ENCODE peak calls at places on chromosomes 16 and 17, in ten cellular contexts. B is CD8-positive, alpha-beta T cell; M is GM23338; S is upper lobe of right lung; R is fibroblast of mammary gland; X is HCT116; F is epithelial cell of esophagus; L is MM.1S; Z is sigmoid colon; J is left lung. K is an unnamed sample.

GRCh38 chr16:50025544-50025931 is 513 bp downstream of the CNEP1R1 start:
- DNase-seq in B (peak; percentile 8), M (no peak), S (no peak), R (no peak), X (no peak), F (peak; percentile 16), L (peak; percentile 28), Z (no peak), J (no peak), K (no peak)

GRCh38 chr16:21038197-21038596 is 112.4 kb downstream of the DNAH3 start:
- DNase-seq in B (no peak), M (no peak), S (no peak), R (no peak), X (no peak), F (no peak), L (no peak), Z (no peak), J (no peak), K (no peak)

GRCh38 chr17:39740357-39741111 is 2.8 kb downstream of the GRB7 start:
- DNase-seq in B (no peak), M (peak; percentile 95), S (no peak), R (peak; percentile 38), X (peak; percentile 43), F (peak; percentile 96), L (no peak), Z (no peak), J (no peak), K (no peak)

GRCh38 chr17:77420804-77421634 is 280.2 kb downstream of the SEC14L1 start:
- DNase-seq in B (peak; percentile 53), M (peak; percentile 85), S (no peak), R (peak; percentile 91), X (no peak), F (peak; percentile 77), L (no peak), Z (peak; percentile 94), J (no peak), K (no peak)

GRCh38 chr17:81386646-81387234 is 8.5 kb upstream of the BAHCC1 start:
- DNase-seq in B (no peak), M (peak; percentile 43), S (peak; percentile 85), R (no peak), X (no peak), F (no peak), L (no peak), Z (no peak), J (no peak), K (peak; percentile 49)

GRCh38 chr17:71970312-71970711 is 150.5 kb upstream of the SOX9 start:
- DNase-seq in B (no peak), M (no peak), S (no peak), R (peak; percentile 43), X (no peak), F (peak; percentile 98), L (no peak), Z (no peak), J (no peak), K (no peak)

GRCh38 chr16:84614914-84615813 is 2.7 kb downstream of the COTL1 start:
- DNase-seq in B (no peak), M (no peak), S (no peak), R (no peak), X (no peak), F (no peak), L (no peak), Z (no peak), J (no peak), K (no peak)

GRCh38 chr16:3983081-3983520 is 102.6 kb upstream of the CREBBP start:
- DNase-seq in B (no peak), M (peak; percentile 95), S (peak; percentile 76), R (peak; percentile 56), X (peak; percentile 60), F (peak; percentile 79), L (peak; percentile 56), Z (peak; percentile 85), J (peak; percentile 72), K (peak; percentile 73)

GRCh38 chr17:10117581-10118001 is 80.8 kb downstream of the GAS7 start:
- DNase-seq in B (no peak), M (peak; percentile 29), S (peak; percentile 63), R (no peak), X (no peak), F (no peak), L (no peak), Z (peak; percentile 63), J (peak; percentile 60), K (no peak)
- TF ChIP-seq CTCF in B (no peak), M (peak; percentile 40), S (peak; percentile 7), R (no peak), X (no peak), F (no peak), L (no peak), Z (no peak), J (no peak), K (no peak)

GRCh38 chr17:50913120-50913519 is 47.0 kb upstream of the TOB1 start:
- DNase-seq in B (no peak), M (no peak), S (no peak), R (no peak), X (no peak), F (no peak), L (no peak), Z (no peak), J (no peak), K (no peak)

GRCh38 chr17:50911890-50912289 is 45.7 kb upstream of the TOB1 start:
- DNase-seq in B (no peak), M (peak; percentile 60), S (no peak), R (no peak), X (no peak), F (no peak), L (no peak), Z (no peak), J (no peak), K (no peak)

GRCh38 chr17:50916708-50917417 is 50.7 kb upstream of the TOB1 start:
- DNase-seq in B (no peak), M (no peak), S (no peak), R (peak; percentile 15), X (no peak), F (no peak), L (no peak), Z (no peak), J (no peak), K (no peak)

GRCh38 chr17:50916026-50916707 is 50.0 kb upstream of the TOB1 start:
- DNase-seq in B (no peak), M (no peak), S (no peak), R (peak; percentile 64), X (no peak), F (peak; percentile 35), L (no peak), Z (no peak), J (no peak), K (no peak)

DNA sequence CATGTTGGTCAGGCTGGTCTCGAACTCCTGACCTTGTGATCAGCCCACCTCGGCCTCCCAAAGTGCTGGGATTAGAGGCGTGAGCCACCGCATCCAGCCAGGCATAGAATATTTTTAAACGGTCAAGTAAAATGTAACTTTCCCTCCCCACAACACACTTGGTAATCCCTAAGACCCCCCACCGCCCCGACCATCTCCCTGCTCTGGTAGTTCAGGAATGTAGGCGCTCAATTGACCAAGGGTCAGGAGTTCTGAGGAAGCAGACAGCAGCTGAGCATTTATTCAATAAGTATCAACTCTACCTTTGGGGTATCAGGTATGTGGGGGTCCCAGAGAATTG is 48.3 kb upstream of the TOB1 start:
- DNase-seq in B (no peak), M (no peak), S (no peak), R (no peak), X (no peak), F (no peak), L (no peak), Z (no peak), J (no peak), K (no peak)
- TF ChIP-seq CTCF in B (no peak), M (no peak), S (no peak), R (no peak), X (no peak), F (no peak), L (no peak), Z (no peak), J (no peak), K (no peak)

GRCh38 chr16:62408760-62409159 is 372.5 kb upstream of the CDH8 start:
- DNase-seq in B (no peak), M (peak; percentile 81), S (no peak), R (no peak), X (no peak), F (no peak), L (no peak), Z (no peak), J (no peak), K (no peak)

GRCh38 chr16:62406387-62406786 is 370.1 kb upstream of the CDH8 start:
- DNase-seq in B (no peak), M (no peak), S (no peak), R (no peak), X (no peak), F (no peak), L (no peak), Z (no peak), J (no peak), K (no peak)

DNA sequence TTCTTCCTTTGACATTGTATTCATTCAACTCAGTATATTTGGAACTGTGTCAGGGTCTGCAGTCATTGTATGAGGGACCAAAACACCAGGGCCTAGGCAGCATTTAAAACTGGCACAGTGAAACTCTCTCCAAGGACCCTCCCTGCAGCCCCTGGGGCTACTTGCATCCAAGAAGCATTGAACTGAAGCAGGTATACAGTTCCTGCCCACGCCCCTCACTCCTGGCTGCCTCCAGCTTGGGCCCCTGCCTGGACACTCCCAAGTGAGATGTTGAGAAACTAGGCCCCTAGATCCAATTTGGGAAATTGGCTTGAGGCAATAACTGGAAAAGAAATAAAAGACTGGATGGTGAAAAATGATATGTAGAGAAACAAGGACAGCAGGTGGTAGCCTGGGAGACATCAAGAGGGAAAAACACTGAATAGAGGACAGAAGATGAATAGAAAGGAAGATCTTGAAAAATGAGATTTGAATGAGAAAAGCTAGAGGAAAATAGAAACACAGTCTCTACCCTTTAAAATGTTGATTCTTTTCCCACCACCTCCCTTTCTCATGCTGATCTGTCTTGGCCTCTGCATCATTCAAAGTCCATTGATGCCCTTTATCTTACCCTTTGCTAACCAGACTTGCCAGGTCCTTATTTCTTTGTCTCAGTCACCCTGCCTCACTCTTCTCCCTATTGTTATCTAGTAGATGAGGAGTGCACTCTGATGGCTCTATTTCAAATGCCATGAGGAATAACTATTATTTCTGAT is 368.8 kb upstream of the CDH8 start:
- DNase-seq in B (no peak), M (peak; percentile 65), S (no peak), R (no peak), X (no peak), F (no peak), L (no peak), Z (no peak), J (no peak), K (no peak)
- TF ChIP-seq CTCF in B (no peak), M (no peak), S (no peak), R (no peak), X (no peak), F (no peak), L (no peak), Z (no peak), J (no peak), K (no peak)

GRCh38 chr16:19118938-19119431 is 5.2 kb downstream of the ITPRIPL2 start:
- DNase-seq in B (no peak), M (no peak), S (no peak), R (peak; percentile 94), X (no peak), F (peak; percentile 83), L (no peak), Z (peak; percentile 81), J (peak; percentile 73), K (no peak)

GRCh38 chr16:19114359-19115147 is 789 bp downstream of the ITPRIPL2 start:
- DNase-seq in B (no peak), M (peak; percentile 84), S (peak; percentile 85), R (peak; percentile 67), X (no peak), F (peak; percentile 44), L (no peak), Z (peak; percentile 87), J (peak; percentile 76), K (peak; percentile 29)

GRCh38 chr16:19113577-19114358 is at the start of gene ITPRIPL2:
- DNase-seq in B (no peak), M (peak; percentile 76), S (peak; percentile 96), R (peak; percentile 91), X (peak; percentile 79), F (peak; percentile 63), L (no peak), Z (peak; percentile 95), J (peak; percentile 92), K (peak; percentile 29)

GRCh38 chr16:19116711-19117449 is 3.1 kb downstream of the ITPRIPL2 start:
- DNase-seq in B (no peak), M (peak; percentile 19), S (no peak), R (peak; percentile 61), X (no peak), F (peak; percentile 85), L (no peak), Z (no peak), J (no peak), K (no peak)

DNA sequence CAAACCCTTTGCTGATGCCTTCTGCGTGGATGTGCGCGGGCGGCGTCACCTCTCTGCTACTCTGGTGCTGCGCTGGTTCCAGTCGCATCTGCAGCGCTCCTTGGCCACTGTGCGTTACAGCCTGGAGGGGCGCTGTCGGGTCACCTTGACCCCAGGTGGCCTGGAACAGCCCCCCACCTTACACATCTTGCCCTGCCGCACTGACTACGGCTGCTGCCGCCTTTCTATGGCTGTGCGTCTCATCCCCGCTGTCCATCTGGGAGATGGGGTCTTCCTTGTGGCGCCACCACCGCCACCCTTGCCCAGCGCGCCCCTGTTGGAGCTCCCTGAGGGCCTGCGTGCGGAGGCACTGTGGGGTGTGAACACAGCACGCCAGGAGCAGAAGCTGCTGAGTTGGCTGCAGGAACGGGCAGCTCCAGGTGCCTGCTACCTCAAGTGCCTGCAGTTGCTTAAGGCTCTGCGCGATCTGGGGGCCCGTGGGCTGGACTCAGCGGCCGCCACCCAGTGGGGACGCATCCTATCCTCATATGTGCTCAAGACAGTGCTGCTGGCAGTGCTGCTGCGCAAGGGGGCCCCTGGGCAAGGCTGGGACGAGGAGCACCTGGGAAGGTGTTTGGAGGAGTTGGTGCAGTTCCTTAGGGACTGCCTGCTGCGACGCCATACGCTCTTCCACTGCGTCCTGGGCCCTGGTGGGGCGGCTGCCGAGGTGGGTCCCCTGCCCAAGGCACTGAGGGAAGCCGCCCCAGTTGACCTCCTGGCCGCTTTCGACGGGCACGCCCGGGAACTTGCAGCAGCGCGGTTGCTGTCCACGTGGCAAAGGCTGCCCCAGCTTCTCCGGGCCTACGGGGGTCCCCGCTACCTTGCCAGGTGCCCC is 1.6 kb downstream of the ITPRIPL2 start:
- DNase-seq in B (no peak), M (peak; percentile 82), S (no peak), R (peak; percentile 50), X (no peak), F (no peak), L (no peak), Z (no peak), J (peak; percentile 39), K (no peak)
- TF ChIP-seq CTCF in B (no peak), M (peak; percentile 65), S (peak; percentile 44), R (peak; percentile 46), X (peak; percentile 69), F (no peak), L (no peak), Z (peak; percentile 14), J (peak; percentile 23), K (no peak)

K was measured in progenitor cell of endocrine pancreas.